ENCODE peak calls at places on chromosomes 16 and 17, in seven cellular contexts. One of them, this sample, is unnamed.

GRCh38 chr16:1178295-1178910 is 25.5 kb downstream of the CACNA1H start:
- DNase-seq in uterus: no peak
- DNase-seq in GM06990: no peak
- DNase-seq in fibroblast of pulmonary artery: no peak
- DNase-seq in heart right ventricle: no peak
- DNase-seq in suprapubic skin: no peak
- DNase-seq in astrocyte of the cerebellum: no peak
- DNase-seq in this sample: no peak

GRCh38 chr16:16933861-16934260 is 536.9 kb downstream of the XYLT1 start:
- DNase-seq in uterus: no peak
- DNase-seq in GM06990: no peak
- DNase-seq in fibroblast of pulmonary artery: no peak
- DNase-seq in heart right ventricle: no peak
- DNase-seq in suprapubic skin: no peak
- DNase-seq in astrocyte of the cerebellum: no peak
- DNase-seq in this sample: no peak

GRCh38 chr16:7051586-7052349 is 280.9 kb upstream of the RBFOX1 start:
- DNase-seq in uterus: no peak
- DNase-seq in GM06990: no peak
- DNase-seq in fibroblast of pulmonary artery: no peak
- DNase-seq in heart right ventricle: no peak
- DNase-seq in suprapubic skin: no peak
- DNase-seq in astrocyte of the cerebellum: no peak
- DNase-seq in this sample: no peak

GRCh38 chr17:54967621-54968258 is 714 bp downstream of the COX11 start:
- DNase-seq in uterus: no peak
- DNase-seq in GM06990: no peak
- DNase-seq in fibroblast of pulmonary artery: no peak
- DNase-seq in heart right ventricle: no peak
- DNase-seq in suprapubic skin: no peak
- DNase-seq in astrocyte of the cerebellum: no peak
- DNase-seq in this sample: no peak

GRCh38 chr17:1203111-1203966 is 23.6 kb upstream of the ABR start:
- DNase-seq in uterus: peak
- DNase-seq in GM06990: peak
- DNase-seq in fibroblast of pulmonary artery: peak
- DNase-seq in heart right ventricle: peak
- DNase-seq in suprapubic skin: peak
- DNase-seq in astrocyte of the cerebellum: peak
- DNase-seq in this sample: no peak

GRCh38 chr17:1561420-1562177 is 993 bp downstream of the PITPNA start:
- DNase-seq in uterus: no peak
- DNase-seq in GM06990: peak
- DNase-seq in fibroblast of pulmonary artery: peak
- DNase-seq in heart right ventricle: peak
- DNase-seq in suprapubic skin: no peak
- DNase-seq in astrocyte of the cerebellum: no peak
- DNase-seq in this sample: no peak

GRCh38 chr17:42878924-42879595 is 21.5 kb upstream of the G6PC1 start:
- DNase-seq in uterus: no peak
- DNase-seq in GM06990: no peak
- DNase-seq in fibroblast of pulmonary artery: no peak
- DNase-seq in heart right ventricle: no peak
- DNase-seq in suprapubic skin: no peak
- DNase-seq in astrocyte of the cerebellum: no peak
- DNase-seq in this sample: no peak

GRCh38 chr16:78353610-78354009 is 254.2 kb downstream of the WWOX start:
- DNase-seq in uterus: no peak
- DNase-seq in GM06990: no peak
- DNase-seq in fibroblast of pulmonary artery: no peak
- DNase-seq in heart right ventricle: no peak
- DNase-seq in suprapubic skin: no peak
- DNase-seq in astrocyte of the cerebellum: no peak
- DNase-seq in this sample: no peak

GRCh38 chr17:74190807-74191206 is 12.7 kb upstream of the RPL38 start:
- DNase-seq in uterus: no peak
- DNase-seq in GM06990: no peak
- DNase-seq in fibroblast of pulmonary artery: peak
- DNase-seq in heart right ventricle: no peak
- DNase-seq in suprapubic skin: peak
- DNase-seq in astrocyte of the cerebellum: no peak
- DNase-seq in this sample: no peak

GRCh38 chr16:30398660-30399434 is 3.6 kb downstream of the ZNF48 start:
- DNase-seq in uterus: no peak
- DNase-seq in GM06990: no peak
- DNase-seq in fibroblast of pulmonary artery: no peak
- DNase-seq in heart right ventricle: no peak
- DNase-seq in suprapubic skin: no peak
- DNase-seq in astrocyte of the cerebellum: no peak
- DNase-seq in this sample: no peak

GRCh38 chr17:75032896-75033294 is 13.9 kb downstream of the ATP5PD start:
- DNase-seq in uterus: peak
- DNase-seq in GM06990: no peak
- DNase-seq in fibroblast of pulmonary artery: peak
- DNase-seq in heart right ventricle: no peak
- DNase-seq in suprapubic skin: no peak
- DNase-seq in astrocyte of the cerebellum: no peak
- DNase-seq in this sample: no peak

GRCh38 chr17:76995352-76996105 is 127.3 kb downstream of the MGAT5B start:
- DNase-seq in uterus: no peak
- DNase-seq in GM06990: no peak
- DNase-seq in fibroblast of pulmonary artery: no peak
- DNase-seq in heart right ventricle: no peak
- DNase-seq in suprapubic skin: no peak
- DNase-seq in astrocyte of the cerebellum: no peak
- DNase-seq in this sample: no peak

GRCh38 chr17:32783602-32784001 is 93.3 kb downstream of the MYO1D start:
- DNase-seq in uterus: no peak
- DNase-seq in GM06990: peak
- DNase-seq in fibroblast of pulmonary artery: peak
- DNase-seq in heart right ventricle: no peak
- DNase-seq in suprapubic skin: no peak
- DNase-seq in astrocyte of the cerebellum: peak
- DNase-seq in this sample: peak

GRCh38 chr17:882827-883585 is 96.6 kb downstream of the NXN start:
- DNase-seq in uterus: peak
- DNase-seq in GM06990: no peak
- DNase-seq in fibroblast of pulmonary artery: peak
- DNase-seq in heart right ventricle: peak
- DNase-seq in suprapubic skin: peak
- DNase-seq in astrocyte of the cerebellum: no peak
- DNase-seq in this sample: no peak

GRCh38 chr16:71648921-71649320 is 22.9 kb downstream of the MARVELD3 start:
- DNase-seq in uterus: no peak
- DNase-seq in GM06990: no peak
- DNase-seq in fibroblast of pulmonary artery: no peak
- DNase-seq in heart right ventricle: no peak
- DNase-seq in suprapubic skin: no peak
- DNase-seq in astrocyte of the cerebellum: no peak
- DNase-seq in this sample: no peak

GRCh38 chr17:77329741-77330531 is 189.2 kb downstream of the SEC14L1 start:
- DNase-seq in uterus: no peak
- DNase-seq in GM06990: no peak
- DNase-seq in fibroblast of pulmonary artery: no peak
- DNase-seq in heart right ventricle: no peak
- DNase-seq in suprapubic skin: peak
- DNase-seq in astrocyte of the cerebellum: no peak
- DNase-seq in this sample: no peak

GRCh38 chr17:13435230-13435629 is 166.5 kb downstream of the HS3ST3A1 start:
- DNase-seq in uterus: no peak
- DNase-seq in GM06990: no peak
- DNase-seq in fibroblast of pulmonary artery: no peak
- DNase-seq in heart right ventricle: no peak
- DNase-seq in suprapubic skin: no peak
- DNase-seq in astrocyte of the cerebellum: no peak
- DNase-seq in this sample: no peak

GRCh38 chr16:5045499-5046115 is 11.9 kb upstream of the NAGPA start:
- DNase-seq in uterus: no peak
- DNase-seq in GM06990: no peak
- DNase-seq in fibroblast of pulmonary artery: no peak
- DNase-seq in heart right ventricle: no peak
- DNase-seq in suprapubic skin: no peak
- DNase-seq in astrocyte of the cerebellum: no peak
- DNase-seq in this sample: no peak

GRCh38 chr17:47225436-47225858 is 16.3 kb downstream of the MYL4 start:
- DNase-seq in uterus: peak
- DNase-seq in GM06990: no peak
- DNase-seq in fibroblast of pulmonary artery: peak
- DNase-seq in heart right ventricle: no peak
- DNase-seq in suprapubic skin: peak
- DNase-seq in astrocyte of the cerebellum: peak
- DNase-seq in this sample: peak

GRCh38 chr16:89696598-89697128 is 4.8 kb downstream of the SPATA2L start:
- DNase-seq in uterus: no peak
- DNase-seq in GM06990: peak
- DNase-seq in fibroblast of pulmonary artery: no peak
- DNase-seq in heart right ventricle: no peak
- DNase-seq in suprapubic skin: no peak
- DNase-seq in astrocyte of the cerebellum: no peak
- DNase-seq in this sample: no peak

GRCh38 chr16:10827691-10828341 is 9.2 kb upstream of the TVP23A start:
- DNase-seq in uterus: peak
- DNase-seq in GM06990: no peak
- DNase-seq in fibroblast of pulmonary artery: peak
- DNase-seq in heart right ventricle: peak
- DNase-seq in suprapubic skin: peak
- DNase-seq in astrocyte of the cerebellum: peak
- DNase-seq in this sample: peak

GRCh38 chr17:72726936-72727335 is 365.6 kb downstream of the SLC39A11 start:
- DNase-seq in uterus: no peak
- DNase-seq in GM06990: peak
- DNase-seq in fibroblast of pulmonary artery: no peak
- DNase-seq in heart right ventricle: no peak
- DNase-seq in suprapubic skin: no peak
- DNase-seq in astrocyte of the cerebellum: no peak
- DNase-seq in this sample: no peak

DNA sequence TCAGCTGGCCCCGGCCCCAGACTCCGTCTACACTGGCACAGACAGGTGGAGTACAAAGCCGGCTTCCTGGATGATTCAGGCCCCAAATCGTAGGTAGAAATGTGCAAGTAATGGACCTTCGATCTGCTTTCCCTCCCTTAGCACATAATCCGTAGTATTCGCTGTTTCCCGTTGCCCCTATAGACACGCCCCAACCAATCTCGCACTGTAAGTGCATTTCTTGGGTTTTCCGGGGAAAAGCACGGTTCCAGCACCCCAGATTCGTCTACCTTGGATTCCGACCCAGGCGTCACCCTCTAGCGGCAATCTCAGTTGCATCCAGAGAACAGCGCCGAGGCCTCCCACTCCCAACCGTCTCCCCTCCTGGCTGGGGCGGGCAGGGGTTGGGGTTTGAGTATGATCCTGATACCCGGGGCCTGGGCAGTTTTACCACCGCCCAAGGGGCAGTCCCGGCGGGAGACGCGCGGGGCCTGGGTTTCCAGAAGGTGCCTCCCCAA is 12.1 kb upstream of the FOXF1 start:
- DNase-seq in uterus: no peak
- DNase-seq in GM06990: no peak
- DNase-seq in fibroblast of pulmonary artery: no peak
- DNase-seq in heart right ventricle: no peak
- DNase-seq in suprapubic skin: no peak
- DNase-seq in astrocyte of the cerebellum: no peak
- DNase-seq in this sample: no peak
- TF ChIP-seq CTCF in uterus: no peak
- TF ChIP-seq CTCF in GM06990: no peak
- TF ChIP-seq CTCF in fibroblast of pulmonary artery: no peak
- TF ChIP-seq CTCF in heart right ventricle: no peak
- TF ChIP-seq CTCF in suprapubic skin: no peak
- TF ChIP-seq CTCF in astrocyte of the cerebellum: peak
- TF ChIP-seq CTCF in this sample: peak

DNA sequence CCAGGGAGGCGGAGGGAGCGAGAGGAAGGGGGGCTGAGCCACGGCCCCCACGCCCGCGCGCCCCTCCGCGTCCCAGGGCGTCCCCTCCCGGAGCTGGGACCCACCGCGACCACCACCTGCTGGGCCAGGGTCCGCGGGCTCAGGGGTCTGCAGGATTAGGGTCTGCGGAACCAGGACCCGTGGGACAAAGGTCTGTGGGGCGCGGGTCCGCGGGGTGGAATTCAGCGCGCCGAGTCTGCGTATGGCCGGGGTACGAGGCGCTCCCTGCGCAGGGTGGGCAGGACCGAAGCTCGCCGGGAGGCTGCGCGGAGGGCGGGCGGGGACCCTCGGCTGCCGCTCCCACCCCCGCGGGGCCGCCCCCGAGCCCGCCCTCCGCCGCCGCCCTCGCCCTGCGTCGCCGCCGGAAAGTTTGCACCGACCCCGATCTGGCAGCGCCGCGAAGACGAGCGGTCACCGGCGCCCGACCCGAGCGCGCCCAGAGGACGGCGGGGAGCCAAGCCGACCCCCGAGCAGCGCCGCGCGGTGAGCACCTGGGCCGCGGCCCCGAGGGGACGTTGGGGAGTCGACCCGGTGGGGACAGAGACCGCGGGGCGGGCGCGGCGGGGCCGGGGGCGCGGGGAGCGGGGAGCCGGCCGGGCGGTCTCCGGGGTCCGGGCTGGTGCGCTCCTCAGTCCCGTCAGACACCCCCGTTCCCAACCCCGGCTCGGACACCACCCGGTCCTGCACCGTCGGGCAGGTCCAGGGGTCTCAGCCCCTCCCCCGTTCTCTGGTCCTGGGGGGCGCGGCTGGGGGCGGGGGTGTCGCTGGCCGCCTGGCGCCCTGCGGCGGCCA is at the start of gene GCGR:
- DNase-seq in uterus: no peak
- DNase-seq in GM06990: no peak
- DNase-seq in fibroblast of pulmonary artery: no peak
- DNase-seq in heart right ventricle: no peak
- DNase-seq in suprapubic skin: no peak
- DNase-seq in astrocyte of the cerebellum: no peak
- DNase-seq in this sample: no peak
- H3K4me3 ChIP-seq in uterus: no peak
- H3K4me3 ChIP-seq in GM06990: no peak
- H3K4me3 ChIP-seq in fibroblast of pulmonary artery: no peak
- H3K4me3 ChIP-seq in heart right ventricle: peak
- H3K4me3 ChIP-seq in suprapubic skin: peak
- H3K4me3 ChIP-seq in astrocyte of the cerebellum: no peak
- H3K4me3 ChIP-seq in this sample: no peak

GRCh38 chr16:54929090-54930033 is 1.3 kb upstream of the IRX5 start:
- DNase-seq in uterus: peak
- DNase-seq in GM06990: peak
- DNase-seq in fibroblast of pulmonary artery: peak
- DNase-seq in heart right ventricle: peak
- DNase-seq in suprapubic skin: peak
- DNase-seq in astrocyte of the cerebellum: peak
- DNase-seq in this sample: peak
- TF ChIP-seq CTCF in uterus: peak
- TF ChIP-seq CTCF in GM06990: no peak
- TF ChIP-seq CTCF in fibroblast of pulmonary artery: peak
- TF ChIP-seq CTCF in heart right ventricle: peak
- TF ChIP-seq CTCF in suprapubic skin: peak
- TF ChIP-seq CTCF in astrocyte of the cerebellum: no peak
- TF ChIP-seq CTCF in this sample: peak

DNA sequence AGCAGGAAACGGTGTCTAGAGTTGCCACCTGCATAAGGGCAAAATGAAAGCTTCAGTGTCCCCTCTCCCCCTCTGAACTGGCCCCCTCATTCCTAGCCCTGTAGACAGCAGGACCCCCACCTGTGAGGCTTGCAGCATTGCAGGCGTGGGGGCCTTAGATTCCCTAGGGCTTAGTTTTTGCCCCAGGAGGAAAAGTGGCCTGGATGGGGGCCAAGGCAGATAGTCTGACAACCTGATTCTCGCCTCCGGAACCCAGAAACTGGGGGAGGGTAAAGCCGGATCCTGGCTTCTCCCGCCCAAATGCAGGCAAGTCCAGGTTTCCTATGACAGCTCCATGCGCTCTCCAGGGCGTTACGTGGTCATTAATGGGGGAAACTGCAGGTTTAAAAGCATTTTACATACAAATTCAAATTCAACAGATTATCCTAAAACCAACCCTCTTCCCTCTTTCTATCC is 651 bp upstream of the HOXB6 start:
- DNase-seq in uterus: no peak
- DNase-seq in GM06990: no peak
- DNase-seq in fibroblast of pulmonary artery: no peak
- DNase-seq in heart right ventricle: no peak
- DNase-seq in suprapubic skin: no peak
- DNase-seq in astrocyte of the cerebellum: no peak
- DNase-seq in this sample: no peak
- H3K4me3 ChIP-seq in uterus: no peak
- H3K4me3 ChIP-seq in GM06990: no peak
- H3K4me3 ChIP-seq in fibroblast of pulmonary artery: no peak
- H3K4me3 ChIP-seq in heart right ventricle: no peak
- H3K4me3 ChIP-seq in suprapubic skin: peak
- H3K4me3 ChIP-seq in astrocyte of the cerebellum: no peak
- H3K4me3 ChIP-seq in this sample: no peak

This sample was measured in AG09309.